ENCODE peak calls at places on chromosomes 7 and 10, in six cellular contexts. P, I, O, H, R and Z are unnamed samples.

GRCh38 chr10:23399701-23400144 is 39.2 kb upstream of the OTUD1 start:
- DNase-seq in P (no peak), I (peak; percentile 95), O (peak; percentile 80), H (peak; percentile 95), R (peak; percentile 68), Z (no peak)

GRCh38 chr10:1715821-1716220 is 21.5 kb downstream of the ADARB2 start:
- DNase-seq in P (peak; percentile 46), I (peak; percentile 6), O (no peak), H (peak; percentile 1), R (peak; percentile 70), Z (no peak)

GRCh38 chr10:106652279-106652678 is 512.2 kb downstream of the SORCS1 start:
- DNase-seq in P (no peak), I (no peak), O (no peak), H (no peak), R (no peak), Z (no peak)

GRCh38 chr10:125554016-125554703 is 128.8 kb downstream of the TEX36 start:
- DNase-seq in P (no peak), I (peak; percentile 72), O (no peak), H (no peak), R (no peak), Z (no peak)

GRCh38 chr10:111082102-111082975 is 5.5 kb downstream of the ADRA2A start:
- DNase-seq in P (no peak), I (no peak), O (no peak), H (no peak), R (no peak), Z (no peak)

GRCh38 chr7:3899559-3899991 is 598.5 kb downstream of the SDK1 start:
- DNase-seq in P (no peak), I (peak; percentile 92), O (peak; percentile 1), H (no peak), R (no peak), Z (no peak)

GRCh38 chr10:7896297-7896696 is 78.0 kb downstream of the TAF3 start:
- DNase-seq in P (no peak), I (no peak), O (no peak), H (no peak), R (no peak), Z (no peak)

GRCh38 chr10:71838264-71839211 is 12.5 kb downstream of the PSAP start:
- DNase-seq in P (peak; percentile 76), I (peak; percentile 87), O (peak; percentile 27), H (peak; percentile 64), R (no peak), Z (no peak)

GRCh38 chr7:5525271-5526189 is 101.9 kb upstream of the TNRC18 start:
- DNase-seq in P (peak; percentile 52), I (peak; percentile 71), O (peak; percentile 70), H (peak; percentile 57), R (peak; percentile 55), Z (no peak)

GRCh38 chr7:84195295-84196006 is 862 bp upstream of the SEMA3A start:
- DNase-seq in P (no peak), I (no peak), O (no peak), H (peak; percentile 52), R (no peak), Z (no peak)

GRCh38 chr7:80548790-80549530 is 37.1 kb upstream of the GNAT3 start:
- DNase-seq in P (no peak), I (no peak), O (peak; percentile 41), H (no peak), R (no peak), Z (no peak)

GRCh38 chr7:67636363-67637355 is 640.0 kb downstream of the TYW1 start:
- DNase-seq in P (no peak), I (no peak), O (peak; percentile 14), H (no peak), R (no peak), Z (no peak)

GRCh38 chr10:35378547-35379210 is 42.4 kb downstream of the CCNY start:
- DNase-seq in P (peak; percentile 79), I (no peak), O (no peak), H (peak; percentile 45), R (no peak), Z (peak; percentile 27)
- H3K4me3 ChIP-seq in P (peak overlapping the region; percentile 27), I (no peak overlapping the region), O (no peak overlapping the region), H (no peak overlapping the region), R (no peak overlapping the region), Z (peak overlapping the region; percentile 3)

GRCh38 chr10:14182781-14183180 is 147.9 kb downstream of the FRMD4A start:
- DNase-seq in P (peak; percentile 68), I (no peak), O (no peak), H (no peak), R (no peak), Z (no peak)

GRCh38 chr10:14186245-14186644 is 144.5 kb downstream of the FRMD4A start:
- DNase-seq in P (peak; percentile 30), I (no peak), O (no peak), H (no peak), R (no peak), Z (no peak)

GRCh38 chr10:14185501-14186045 is 145.2 kb downstream of the FRMD4A start:
- DNase-seq in P (peak; percentile 85), I (peak; percentile 91), O (peak; percentile 38), H (peak; percentile 92), R (no peak), Z (no peak)

GRCh38 chr10:14181197-14181936 is 149.4 kb downstream of the FRMD4A start:
- DNase-seq in P (peak; percentile 88), I (no peak), O (no peak), H (no peak), R (no peak), Z (no peak)

GRCh38 chr10:14184841-14185500 is 145.8 kb downstream of the FRMD4A start:
- DNase-seq in P (peak; percentile 44), I (peak; percentile 72), O (no peak), H (peak; percentile 51), R (no peak), Z (peak; percentile 72)
- H3K4me3 ChIP-seq in P (no peak overlapping the region), I (no peak overlapping the region), O (no peak overlapping the region), H (no peak overlapping the region), R (no peak overlapping the region), Z (peak overlapping the region; percentile 64)

GRCh38 chr7:128104109-128104742 is 73.0 kb upstream of the LRRC4 start:
- DNase-seq in P (no peak), I (no peak), O (peak; percentile 36), H (no peak), R (no peak), Z (no peak)
- H3K4me3 ChIP-seq in P (no peak overlapping the region), I (no peak overlapping the region), O (peak overlapping the region; percentile 48), H (peak overlapping the region; percentile 77), R (no peak overlapping the region), Z (peak overlapping the region; percentile 19)

DNA sequence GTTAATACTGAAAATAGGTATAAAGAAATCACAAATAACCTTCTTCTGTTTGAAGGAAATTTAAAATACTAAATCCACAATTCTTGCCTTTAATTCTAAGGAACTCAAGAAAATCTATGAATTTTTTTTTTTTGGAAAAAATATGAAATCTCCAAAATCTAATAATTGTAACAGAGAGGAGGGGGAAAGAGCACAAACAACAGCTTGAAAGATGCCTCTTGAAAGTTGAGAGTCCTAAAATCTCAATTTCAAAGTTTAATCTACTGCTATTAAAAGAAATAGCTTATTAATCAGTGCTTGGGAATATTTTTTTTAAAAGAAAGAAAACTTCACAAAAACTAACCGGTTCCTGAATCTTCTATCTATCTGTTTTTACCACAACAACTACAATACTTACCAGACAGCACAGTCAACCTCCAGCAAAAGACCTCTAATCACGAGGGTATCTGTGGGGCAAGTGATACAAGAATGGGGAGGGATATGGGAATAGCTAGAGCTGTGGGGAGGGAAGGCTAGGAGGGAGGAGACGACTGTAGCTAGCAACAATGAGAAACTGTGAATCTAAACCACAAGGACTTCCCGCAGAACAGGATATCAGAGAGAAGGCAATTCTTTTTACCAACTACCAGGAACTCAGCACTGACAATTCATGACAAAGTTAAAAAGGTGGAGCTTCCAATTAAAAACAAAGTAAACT is at the start of gene USP54:
- DNase-seq in P (peak; percentile 73), I (peak; percentile 11), O (peak; percentile 72), H (peak; percentile 83), R (peak; percentile 63), Z (no peak)
- H3K4me3 ChIP-seq in P (no peak within 1 kb of the TSS), I (no peak within 1 kb of the TSS), O (no peak within 1 kb of the TSS), H (no peak within 1 kb of the TSS), R (peak within 1 kb of the TSS; percentile 9), Z (peak within 1 kb of the TSS; percentile 51)

GRCh38 chr10:109995178-109995577 is 12.6 kb upstream of the ADD3 start:
- DNase-seq in P (no peak), I (no peak), O (no peak), H (no peak), R (no peak), Z (no peak)
- H3K4me3 ChIP-seq in P (no peak overlapping the region), I (no peak overlapping the region), O (no peak overlapping the region), H (no peak overlapping the region), R (no peak overlapping the region), Z (no peak overlapping the region)

GRCh38 chr10:17226891-17227303 is 1.1 kb upstream of the VIM start:
- DNase-seq in P (no peak), I (no peak), O (no peak), H (no peak), R (no peak), Z (no peak)
- H3K4me3 ChIP-seq in P (no peak overlapping the region), I (no peak overlapping the region), O (peak overlapping the region; percentile 8), H (peak overlapping the region; percentile 74), R (no peak overlapping the region), Z (peak overlapping the region; percentile 97)

GRCh38 chr10:62082729-62083412 is 181.4 kb downstream of the ARID5B start:
- DNase-seq in P (no peak), I (peak; percentile 36), O (peak; percentile 87), H (peak; percentile 75), R (no peak), Z (peak; percentile 25)

GRCh38 chr10:62082270-62082669 is 180.8 kb downstream of the ARID5B start:
- DNase-seq in P (no peak), I (peak; percentile 39), O (no peak), H (no peak), R (no peak), Z (no peak)

GRCh38 chr10:62084434-62084833 is 182.9 kb downstream of the ARID5B start:
- DNase-seq in P (no peak), I (no peak), O (peak; percentile 44), H (no peak), R (no peak), Z (no peak)

GRCh38 chr10:62083868-62084267 is 182.4 kb downstream of the ARID5B start:
- DNase-seq in P (peak; percentile 69), I (no peak), O (peak; percentile 91), H (peak; percentile 72), R (peak; percentile 58), Z (no peak)

DNA sequence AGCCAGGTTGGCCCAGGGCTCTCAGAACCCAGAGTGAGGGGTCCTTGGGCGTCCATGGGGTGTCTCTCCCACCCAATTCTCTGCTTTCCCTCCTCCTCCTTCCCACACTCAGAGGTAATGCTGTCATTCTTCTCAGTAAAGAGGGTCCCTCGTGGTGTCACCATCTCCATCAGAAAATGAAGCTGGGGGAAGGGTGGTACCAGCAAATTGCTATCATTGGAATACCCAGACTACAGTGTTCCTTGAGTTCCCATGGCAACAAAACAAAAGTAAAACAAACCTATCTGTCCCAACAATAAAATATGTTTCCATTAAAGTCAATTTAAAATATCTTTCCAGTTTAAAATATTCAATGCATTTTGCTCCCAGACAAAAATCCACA is 181.9 kb downstream of the ARID5B start:
- DNase-seq in P (peak; percentile 17), I (no peak), O (peak; percentile 79), H (peak; percentile 79), R (no peak), Z (no peak)
- H3K4me3 ChIP-seq in P (no peak overlapping the region), I (no peak overlapping the region), O (no peak overlapping the region), H (peak overlapping the region; percentile 46), R (peak overlapping the region; percentile 3), Z (peak overlapping the region; percentile 71)